ENCODE peak calls at places on chromosomes 7 and 10, in six cellular contexts. W is tibial nerve, C is HCT116, Z is K562, I is transverse colon, U is NB4. K is an unnamed sample.

GRCh38 chr7:38632411-38632810 is 1.2 kb upstream of the AMPH start:
- DNase-seq in W (no peak), C (no peak), Z (no peak), I (no peak), U (no peak), K (no peak)

GRCh38 chr10:117271427-117271826 is 30.5 kb downstream of the SLC18A2 start:
- DNase-seq in W (no peak), C (peak), Z (no peak), I (no peak), U (no peak), K (no peak)

GRCh38 chr10:681670-682318 is 7.7 kb downstream of the DIP2C start:
- DNase-seq in W (no peak), C (no peak), Z (no peak), I (no peak), U (no peak), K (no peak)

GRCh38 chr7:89182116-89182515 is 386.6 kb upstream of the TEX47 start:
- DNase-seq in W (no peak), C (no peak), Z (no peak), I (no peak), U (no peak), K (no peak)

GRCh38 chr7:77626515-77627306 is 69.5 kb upstream of the RSBN1L start:
- DNase-seq in W (no peak), C (no peak), Z (no peak), I (no peak), U (no peak), K (no peak)

GRCh38 chr10:3727268-3727667 is 57.7 kb downstream of the KLF6 start:
- DNase-seq in W (no peak), C (no peak), Z (no peak), I (no peak), U (no peak), K (no peak)

GRCh38 chr10:3523309-3524050 is 261.5 kb downstream of the KLF6 start:
- DNase-seq in W (no peak), C (no peak), Z (no peak), I (no peak), U (no peak), K (no peak)

GRCh38 chr10:106973716-106974115 is 190.8 kb downstream of the SORCS1 start:
- DNase-seq in W (no peak), C (no peak), Z (no peak), I (no peak), U (no peak), K (no peak)

GRCh38 chr7:74001150-74001494 is 26.9 kb upstream of the ELN start:
- DNase-seq in W (no peak), C (no peak), Z (no peak), I (no peak), U (no peak), K (no peak)

GRCh38 chr10:69558559-69558958 is 14.7 kb downstream of the NEUROG3 start:
- DNase-seq in W (no peak), C (no peak), Z (no peak), I (no peak), U (peak), K (no peak)

GRCh38 chr7:93414574-93414973 is 159.9 kb downstream of the CALCR start:
- DNase-seq in W (no peak), C (no peak), Z (no peak), I (no peak), U (no peak), K (no peak)

GRCh38 chr7:66190504-66190857 is 14.7 kb upstream of the TPST1 start:
- DNase-seq in W (no peak), C (no peak), Z (no peak), I (no peak), U (no peak), K (no peak)

GRCh38 chr7:6706666-6707407 is at the start of gene ZNF12:
- DNase-seq in W (peak), C (peak), Z (peak), I (peak), U (peak), K (peak)
- TF ChIP-seq POLR2A in W (peak), C (peak), Z (peak), I (peak), U (peak), K (peak)

GRCh38 chr10:128325788-128326187 is 199.6 kb upstream of the MKI67 start:
- DNase-seq in W (no peak), C (no peak), Z (no peak), I (no peak), U (no peak), K (no peak)

GRCh38 chr10:128324468-128324867 is 198.2 kb upstream of the MKI67 start:
- DNase-seq in W (no peak), C (no peak), Z (no peak), I (no peak), U (no peak), K (no peak)

GRCh38 chr10:128326251-128326650 is 200.0 kb upstream of the MKI67 start:
- DNase-seq in W (no peak), C (no peak), Z (no peak), I (no peak), U (no peak), K (no peak)

GRCh38 chr10:128324058-128324457 is 197.8 kb upstream of the MKI67 start:
- DNase-seq in W (peak), C (no peak), Z (peak), I (peak), U (peak), K (no peak)

DNA sequence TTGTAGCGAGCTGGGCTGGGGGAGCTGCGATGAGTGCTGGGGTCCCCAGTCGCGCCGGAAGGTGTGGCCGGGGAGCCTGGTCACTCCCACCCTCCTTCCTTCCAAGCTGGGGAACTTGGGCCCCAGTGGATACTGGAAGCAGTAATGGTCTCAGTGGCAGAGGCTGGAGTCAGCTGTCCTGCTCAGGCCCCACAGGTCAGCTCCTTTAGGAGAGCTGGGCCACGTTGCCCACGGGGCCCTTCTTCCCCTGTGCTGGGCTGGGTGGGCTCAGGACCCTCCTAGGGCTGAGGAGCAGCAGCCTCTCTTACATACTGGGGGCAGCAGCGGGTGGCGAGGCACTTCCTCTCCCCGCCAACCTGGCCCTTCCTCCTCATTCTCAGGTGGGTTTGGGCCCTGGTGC is 200.6 kb upstream of the MKI67 start:
- DNase-seq in W (no peak), C (no peak), Z (no peak), I (no peak), U (no peak), K (no peak)
- TF ChIP-seq POLR2A in W (no peak), C (no peak), Z (no peak), I (no peak), U (no peak), K (no peak)

GRCh38 chr7:152436279-152437147 is 710 bp upstream of the KMT2C start:
- DNase-seq in W (peak), C (peak), Z (peak), I (peak), U (peak), K (peak)
- TF ChIP-seq POLR2A in W (peak), C (peak), Z (peak), I (no peak), U (peak), K (peak)

DNA sequence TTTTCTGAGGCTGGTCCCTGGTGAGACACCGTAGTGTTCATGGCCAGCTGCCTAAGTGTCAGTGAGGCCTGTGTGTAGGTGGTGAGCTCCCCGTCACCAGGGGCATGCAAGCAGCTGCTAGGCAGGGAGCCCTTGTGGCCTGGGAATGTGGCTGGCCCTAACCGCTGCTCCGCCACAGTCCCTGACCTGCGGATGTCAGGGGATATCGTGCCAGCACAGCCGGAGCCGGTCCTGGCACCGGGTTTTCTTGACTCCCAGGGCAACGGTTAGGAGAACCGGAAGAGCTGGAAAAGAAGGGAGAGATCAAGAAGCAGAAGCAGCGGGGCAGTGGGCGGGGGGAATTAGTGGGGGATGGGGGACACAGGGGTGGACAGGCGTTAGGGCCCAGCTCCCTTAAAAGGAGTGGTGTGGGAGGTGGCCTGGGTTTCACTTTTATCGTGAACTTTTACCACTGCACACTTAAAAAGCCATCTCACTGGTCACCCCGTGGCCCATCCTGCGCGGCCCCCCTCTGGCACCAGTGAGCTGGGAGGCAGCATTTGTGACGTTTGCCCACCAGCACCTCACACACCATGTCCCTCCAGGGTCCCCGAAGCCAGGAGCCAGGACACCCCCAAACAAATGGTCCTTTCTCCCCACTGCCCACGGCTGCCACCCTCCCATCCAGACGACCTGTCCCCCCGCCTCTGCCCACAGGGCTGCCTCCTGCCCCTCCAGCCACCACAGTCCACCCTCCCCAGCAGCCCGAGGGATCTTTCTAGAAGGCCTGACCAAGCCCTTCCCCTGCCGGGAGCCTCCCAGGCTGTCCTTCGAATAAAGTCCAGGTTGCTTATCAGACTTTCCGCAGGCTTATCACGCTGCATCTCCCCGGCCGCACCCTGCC is 1.7 kb upstream of the MICALL2 start:
- DNase-seq in W (peak), C (no peak), Z (peak), I (peak), U (peak), K (peak)
- TF ChIP-seq POLR2A in W (no peak), C (no peak), Z (peak), I (peak), U (no peak), K (peak)

DNA sequence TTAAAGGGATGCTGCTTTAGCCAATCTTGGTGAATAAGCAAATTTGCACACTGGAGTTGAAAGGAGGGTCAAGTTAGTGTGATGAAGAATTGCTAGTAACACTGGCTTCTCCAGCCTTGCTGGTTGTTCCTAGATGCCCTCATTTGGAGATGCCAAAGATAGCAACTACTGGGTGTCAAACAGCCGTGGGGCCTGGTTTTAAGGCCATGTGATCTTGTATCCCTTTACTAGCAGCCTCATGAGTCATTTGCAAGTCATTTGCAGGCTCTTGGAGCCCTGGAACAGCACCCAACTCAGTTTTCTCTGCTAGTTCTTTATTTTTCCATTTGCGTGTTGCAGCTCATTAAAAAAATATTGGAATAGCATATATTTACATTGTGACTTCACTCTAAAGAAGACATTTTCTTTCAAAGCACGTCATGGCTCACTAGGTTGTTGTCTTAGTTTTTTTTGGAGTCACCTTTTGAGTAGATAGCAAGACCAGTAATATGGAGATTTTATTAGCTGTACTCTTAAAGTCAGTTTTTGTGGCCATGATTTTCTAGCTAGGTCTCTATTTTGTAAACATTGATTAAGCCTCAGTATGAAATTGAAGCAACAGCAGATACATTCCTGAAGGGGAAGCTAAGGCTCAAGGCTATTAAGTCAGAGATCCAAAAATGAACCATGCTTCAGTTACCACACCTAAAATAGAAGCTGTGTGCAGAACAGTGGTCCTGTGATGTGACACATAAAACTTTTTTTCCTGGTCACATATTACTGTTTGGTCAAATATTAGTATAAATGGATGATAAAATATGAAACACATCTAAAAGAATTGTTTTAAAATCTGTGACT is 1.3 kb downstream of the LSMEM1 start:
- DNase-seq in W (no peak), C (peak), Z (no peak), I (peak), U (peak), K (peak)
- TF ChIP-seq POLR2A in W (no peak), C (no peak), Z (no peak), I (no peak), U (no peak), K (no peak)

GRCh38 chr7:101104193-101104713 is 19.0 kb downstream of the TRIM56 start:
- DNase-seq in W (no peak), C (no peak), Z (peak), I (no peak), U (no peak), K (no peak)
- TF ChIP-seq POLR2A in W (no peak), C (no peak), Z (no peak), I (no peak), U (no peak), K (no peak)

GRCh38 chr7:44884553-44885393 is 557 bp downstream of the PURB start:
- DNase-seq in W (no peak), C (no peak), Z (peak), I (peak), U (peak), K (peak)
- TF ChIP-seq POLR2A in W (no peak), C (no peak), Z (no peak), I (peak), U (no peak), K (peak)